ENCODE peak calls at places on chromosomes 2 and 18, in four cellular contexts. One of them, this sample, is unnamed.

GRCh38 chr2:428591-428990 is 140.7 kb upstream of the ALKAL2 start:
- DNase-seq in fibroblast of lung: no peak
- DNase-seq in transverse colon: no peak
- DNase-seq in SK-N-SH: no peak
- DNase-seq in this sample: no peak

GRCh38 chr2:197433770-197434438 is 924 bp downstream of the SF3B1 start:
- DNase-seq in fibroblast of lung: peak; percentile 11
- DNase-seq in transverse colon: no peak
- DNase-seq in SK-N-SH: no peak
- DNase-seq in this sample: no peak

GRCh38 chr2:10513201-10513600 is 65.1 kb upstream of the ODC1 start:
- DNase-seq in SK-N-SH: no peak
- DNase-seq in fibroblast of lung: no peak
- DNase-seq in transverse colon: no peak
- DNase-seq in this sample: peak; percentile 4

GRCh38 chr18:30485078-30485477 is 557.5 kb downstream of the DSC3 start:
- DNase-seq in SK-N-SH: no peak
- DNase-seq in transverse colon: no peak
- DNase-seq in fibroblast of lung: no peak
- DNase-seq in this sample: no peak

GRCh38 chr18:40976050-40976449 is 979.0 kb upstream of the PIK3C3 start:
- DNase-seq in SK-N-SH: no peak
- DNase-seq in fibroblast of lung: no peak
- DNase-seq in transverse colon: no peak
- DNase-seq in this sample: no peak

GRCh38 chr2:222663448-222663847 is 7.6 kb upstream of the FARSB start:
- DNase-seq in transverse colon: no peak
- DNase-seq in fibroblast of lung: no peak
- DNase-seq in SK-N-SH: no peak
- DNase-seq in this sample: no peak

GRCh38 chr2:181770145-181770544 is 89.8 kb upstream of the NEUROD1 start:
- DNase-seq in transverse colon: no peak
- DNase-seq in SK-N-SH: no peak
- DNase-seq in fibroblast of lung: no peak
- DNase-seq in this sample: no peak

GRCh38 chr2:86274265-86274917 is 63.0 kb downstream of the REEP1 start:
- DNase-seq in transverse colon: no peak
- DNase-seq in SK-N-SH: no peak
- DNase-seq in fibroblast of lung: peak; percentile 71
- DNase-seq in this sample: no peak

GRCh38 chr2:178072383-178073301 is at the start of gene PDE11A:
- DNase-seq in transverse colon: peak; percentile 92
- DNase-seq in SK-N-SH: peak; percentile 87
- DNase-seq in fibroblast of lung: peak; percentile 47
- DNase-seq in this sample: no peak

GRCh38 chr2:176911-177310 is 86.9 kb downstream of the SH3YL1 start:
- DNase-seq in fibroblast of lung: no peak
- DNase-seq in SK-N-SH: no peak
- DNase-seq in transverse colon: no peak
- DNase-seq in this sample: no peak

GRCh38 chr2:222256250-222256649 is 42.5 kb downstream of the PAX3 start:
- DNase-seq in SK-N-SH: no peak
- DNase-seq in fibroblast of lung: no peak
- DNase-seq in transverse colon: no peak
- DNase-seq in this sample: no peak

GRCh38 chr2:88600038-88600465 is 27.2 kb downstream of the EIF2AK3 start:
- DNase-seq in SK-N-SH: peak; percentile 35
- DNase-seq in transverse colon: peak; percentile 52
- DNase-seq in fibroblast of lung: peak; percentile 97
- DNase-seq in this sample: no peak

GRCh38 chr2:88601302-88601701 is 26.0 kb downstream of the EIF2AK3 start:
- DNase-seq in fibroblast of lung: peak; percentile 83
- DNase-seq in SK-N-SH: peak; percentile 28
- DNase-seq in transverse colon: no peak
- DNase-seq in this sample: no peak

GRCh38 chr2:88606371-88607030 is 20.8 kb downstream of the EIF2AK3 start:
- DNase-seq in SK-N-SH: no peak
- DNase-seq in transverse colon: peak; percentile 30
- DNase-seq in fibroblast of lung: no peak
- DNase-seq in this sample: no peak

GRCh38 chr2:88602022-88602421 is 25.2 kb downstream of the EIF2AK3 start:
- DNase-seq in fibroblast of lung: no peak
- DNase-seq in SK-N-SH: no peak
- DNase-seq in transverse colon: no peak
- DNase-seq in this sample: no peak

DNA sequence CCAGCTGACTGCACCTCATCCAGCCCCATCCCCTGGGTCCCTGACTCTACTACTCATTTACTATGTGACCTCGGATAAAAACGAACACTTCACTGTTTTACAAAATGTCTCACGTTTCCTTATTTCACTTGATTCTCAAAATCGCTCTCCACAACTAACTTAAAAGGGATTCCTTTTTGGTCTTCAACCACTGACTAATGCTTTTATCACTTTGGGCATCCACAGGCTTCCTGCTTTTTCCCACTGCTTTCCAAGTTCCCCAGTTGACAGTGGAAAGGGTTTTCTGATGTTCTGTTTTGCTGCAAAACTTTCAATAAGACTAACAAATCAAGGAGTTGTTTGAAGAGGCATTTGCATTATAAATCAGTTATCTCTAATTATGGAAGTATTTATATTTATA is 24.1 kb downstream of the EIF2AK3 start:
- DNase-seq in transverse colon: no peak
- DNase-seq in SK-N-SH: no peak
- DNase-seq in fibroblast of lung: no peak
- DNase-seq in this sample: no peak
- H3K27ac ChIP-seq in transverse colon: no peak overlapping the region
- H3K27ac ChIP-seq in SK-N-SH: peak overlapping the region; percentile 86
- H3K27ac ChIP-seq in fibroblast of lung: no peak overlapping the region
- H3K27ac ChIP-seq in this sample: peak overlapping the region; percentile 29

GRCh38 chr2:166167451-166167850 is 39.6 kb upstream of the SCN1A start:
- DNase-seq in SK-N-SH: no peak
- DNase-seq in fibroblast of lung: no peak
- DNase-seq in transverse colon: no peak
- DNase-seq in this sample: no peak

GRCh38 chr2:166171210-166171609 is 43.4 kb upstream of the SCN1A start:
- DNase-seq in fibroblast of lung: no peak
- DNase-seq in SK-N-SH: no peak
- DNase-seq in transverse colon: no peak
- DNase-seq in this sample: no peak

GRCh38 chr2:166173263-166173662 is 45.4 kb upstream of the SCN1A start:
- DNase-seq in transverse colon: no peak
- DNase-seq in fibroblast of lung: no peak
- DNase-seq in SK-N-SH: no peak
- DNase-seq in this sample: no peak

GRCh38 chr2:166170356-166170755 is 42.5 kb upstream of the SCN1A start:
- DNase-seq in fibroblast of lung: peak; percentile 54
- DNase-seq in transverse colon: no peak
- DNase-seq in SK-N-SH: no peak
- DNase-seq in this sample: no peak
- TF ChIP-seq CTCF in fibroblast of lung: no peak
- TF ChIP-seq CTCF in transverse colon: no peak
- TF ChIP-seq CTCF in SK-N-SH: no peak
- TF ChIP-seq CTCF in this sample: no peak

DNA sequence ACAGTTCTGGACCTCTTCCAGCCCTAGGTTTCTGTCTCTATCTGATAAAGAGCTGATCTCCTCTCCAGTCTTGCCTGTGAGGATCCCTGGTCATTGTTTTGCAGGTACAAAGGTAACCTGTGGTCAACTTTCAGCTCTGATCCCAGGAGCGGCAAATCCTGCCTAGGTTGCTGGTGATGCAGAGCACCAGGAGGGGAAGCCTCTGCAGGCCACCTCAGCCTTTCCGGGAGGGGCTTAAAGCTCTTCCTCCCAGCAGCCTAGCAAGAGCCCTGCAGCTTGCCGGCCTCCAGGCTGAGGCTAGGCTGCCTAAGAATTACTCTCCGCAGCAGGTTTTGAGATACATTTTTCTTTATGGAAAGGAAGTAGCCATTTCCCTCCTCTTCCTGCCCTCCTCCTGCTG is 69.9 kb upstream of the WIPF1 start:
- DNase-seq in fibroblast of lung: no peak
- DNase-seq in SK-N-SH: no peak
- DNase-seq in transverse colon: no peak
- DNase-seq in this sample: no peak
- H3K27ac ChIP-seq in fibroblast of lung: no peak overlapping the region
- H3K27ac ChIP-seq in SK-N-SH: peak overlapping the region; percentile 17
- H3K27ac ChIP-seq in transverse colon: no peak overlapping the region
- H3K27ac ChIP-seq in this sample: peak overlapping the region; percentile 86

DNA sequence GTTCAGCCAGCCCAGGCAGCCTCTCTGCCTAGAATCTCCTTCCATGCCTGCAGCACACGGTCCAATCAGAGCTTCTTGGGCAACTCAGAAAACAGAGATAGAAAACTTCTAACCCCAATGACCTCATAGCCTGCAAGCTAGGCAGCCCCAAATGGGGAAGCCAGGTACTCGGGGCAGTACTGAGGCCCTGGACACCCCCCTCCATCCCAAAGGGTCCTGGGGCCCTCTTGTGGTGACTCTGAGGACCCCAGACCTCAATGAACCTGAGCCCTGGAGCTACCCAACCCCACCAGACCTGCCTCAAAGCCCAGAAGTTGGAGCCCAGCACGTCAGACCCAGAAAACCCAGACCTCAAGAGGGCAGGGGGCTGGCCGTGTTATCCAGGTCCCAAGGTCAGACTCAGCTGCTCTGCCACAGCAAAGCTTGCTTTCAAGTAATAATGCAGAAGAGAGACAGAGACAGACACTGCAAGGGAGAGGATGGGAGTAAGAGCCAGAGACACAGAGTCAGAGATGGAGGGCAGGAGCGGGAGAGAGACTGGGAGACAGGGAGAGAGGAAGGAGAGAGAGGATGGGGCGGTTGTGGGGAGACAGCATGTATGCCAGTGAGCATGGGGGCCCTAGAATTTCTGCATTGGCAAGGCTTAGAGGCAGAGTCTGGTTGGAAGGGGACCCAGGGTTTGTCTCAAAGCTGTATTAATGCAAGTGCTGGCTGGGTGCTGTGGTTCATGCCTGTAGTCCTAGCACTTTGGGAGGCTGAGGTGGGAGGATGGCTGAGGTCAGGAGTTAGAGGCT is 28.2 kb downstream of the SERTAD2 start:
- DNase-seq in fibroblast of lung: no peak
- DNase-seq in transverse colon: no peak
- DNase-seq in SK-N-SH: peak; percentile 52
- DNase-seq in this sample: no peak
- TF ChIP-seq CTCF in fibroblast of lung: no peak
- TF ChIP-seq CTCF in transverse colon: no peak
- TF ChIP-seq CTCF in SK-N-SH: no peak
- TF ChIP-seq CTCF in this sample: no peak